ENCODE peak calls at places on chromosome 22, in five cellular contexts. G is CD8-positive, alpha-beta T cell; A is glutamatergic neuron; C is HL-60; I is GM12865. H is an unnamed sample.

GRCh38 chr22:37197451-37198289 is 9.6 kb upstream of the C1QTNF6 start:
- DNase-seq in G (no peak), C (no peak), A (peak), I (no peak), H (no peak)

GRCh38 chr22:48089601-48090331 is 1327.3 kb downstream of the TBC1D22A start:
- DNase-seq in C (no peak), A (no peak), I (no peak), G (no peak), H (no peak)

GRCh38 chr22:30830907-30831306 is 136.2 kb downstream of the OSBP2 start:
- DNase-seq in A (no peak), I (no peak), C (no peak), G (no peak), H (peak)

GRCh38 chr22:21942407-21942895 is 10.2 kb downstream of the PPM1F start:
- DNase-seq in A (no peak), C (no peak), G (no peak), I (peak), H (no peak)

GRCh38 chr22:20963201-20964052 is 3.6 kb upstream of the AIFM3 start:
- DNase-seq in C (no peak), G (no peak), A (peak), I (no peak), H (no peak)

GRCh38 chr22:40067639-40068038 is 72.9 kb downstream of the FAM83F start:
- DNase-seq in I (no peak), G (no peak), C (no peak), A (no peak), H (no peak)

GRCh38 chr22:41327124-41327523 is 25.8 kb downstream of the ZC3H7B start:
- DNase-seq in C (no peak), G (no peak), I (no peak), A (no peak), H (no peak)

GRCh38 chr22:23829845-23830372 is 8.9 kb downstream of the DERL3 start:
- DNase-seq in I (no peak), C (no peak), G (no peak), A (no peak), H (no peak)

GRCh38 chr22:40791241-40791640 is 27.9 kb downstream of the SLC25A17 start:
- DNase-seq in I (no peak), G (no peak), C (no peak), A (no peak), H (no peak)

GRCh38 chr22:36505998-36506635 is 723 bp downstream of the FOXRED2 start:
- DNase-seq in G (no peak), C (no peak), I (no peak), A (no peak), H (no peak)

GRCh38 chr22:36546932-36547331 is 18.0 kb upstream of the EIF3D start:
- DNase-seq in A (no peak), C (no peak), G (no peak), I (no peak), H (no peak)

GRCh38 chr22:20629401-20629800 is 122.0 kb downstream of the MED15 start:
- DNase-seq in C (no peak), G (no peak), I (no peak), A (no peak), H (no peak)

GRCh38 chr22:30234786-30235470 is 11.6 kb downstream of the LIF start:
- DNase-seq in I (no peak), C (no peak), A (no peak), G (no peak), H (no peak)

GRCh38 chr22:19119949-19120348 is 2.3 kb downstream of the DGCR2 start:
- DNase-seq in I (no peak), C (no peak), A (no peak), G (no peak), H (no peak)

GRCh38 chr22:16987822-16988221 is 20.2 kb downstream of the GAB4 start:
- DNase-seq in C (no peak), I (no peak), G (no peak), A (no peak), H (no peak)

GRCh38 chr22:37206841-37207821 is 5.1 kb downstream of the SSTR3 start:
- DNase-seq in A (no peak), G (peak), I (no peak), C (no peak), H (no peak)

GRCh38 chr22:19799322-19800190 is 39.0 kb downstream of the TBX1 start:
- DNase-seq in C (no peak), G (no peak), I (no peak), A (peak), H (no peak)

GRCh38 chr22:40312050-40312449 is 34.2 kb upstream of the ADSL start:
- DNase-seq in A (peak), G (no peak), I (no peak), C (no peak), H (no peak)

GRCh38 chr22:20741634-20742581 is 32.0 kb upstream of the SERPIND1 start:
- DNase-seq in G (peak), A (peak), C (no peak), I (peak), H (peak)

GRCh38 chr22:44906248-44906936 is 103.4 kb downstream of the PHF21B start:
- DNase-seq in G (no peak), A (no peak), C (no peak), I (no peak), H (no peak)

GRCh38 chr22:38260760-38261477 is 11.9 kb downstream of the TMEM184B start:
- DNase-seq in A (no peak), C (no peak), I (no peak), G (no peak), H (no peak)
- TF ChIP-seq CTCF in A (no peak), C (no peak), I (peak), G (no peak), H (peak)

DNA sequence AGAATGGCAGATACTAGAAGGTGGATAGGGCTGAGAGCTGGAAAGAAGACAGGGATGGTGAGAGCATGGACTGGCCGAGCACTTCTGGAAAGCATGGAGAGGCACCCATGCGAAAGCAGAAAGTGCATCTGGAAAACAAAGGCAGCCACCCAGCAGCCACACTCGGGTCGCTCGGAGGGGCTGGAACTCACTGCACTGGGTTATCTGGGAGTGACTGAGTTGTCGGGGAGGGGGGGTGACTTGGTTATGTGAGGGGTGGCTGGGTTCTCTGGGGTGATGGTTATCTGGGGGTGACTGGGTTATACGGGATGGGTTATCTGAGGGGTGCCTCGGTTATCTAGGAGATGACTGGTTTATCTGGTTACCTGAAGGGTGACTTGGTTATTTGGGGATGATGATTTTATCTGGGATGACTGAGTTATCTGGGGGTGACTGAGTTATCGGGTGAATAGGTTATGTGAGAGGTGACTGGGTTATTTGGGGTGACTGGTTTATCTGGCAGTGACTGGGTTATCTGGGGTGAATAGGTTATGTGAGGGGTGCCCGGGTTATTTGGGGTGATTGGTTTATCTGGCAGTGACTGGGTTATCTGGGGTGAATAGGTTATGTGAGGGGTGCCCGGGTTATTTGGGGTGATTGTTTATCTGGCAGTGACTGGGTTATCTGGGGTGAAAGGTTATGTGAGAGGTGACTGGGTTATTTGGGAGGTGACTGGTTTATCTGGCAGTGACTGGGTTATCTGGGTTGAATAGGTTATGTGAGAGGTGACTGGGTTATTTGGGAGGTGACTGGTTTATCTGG is 2.6 kb upstream of the PANX2 start:
- DNase-seq in I (no peak), C (no peak), A (peak), G (no peak), H (no peak)
- TF ChIP-seq CTCF in I (no peak), C (no peak), A (no peak), G (no peak), H (no peak)

DNA sequence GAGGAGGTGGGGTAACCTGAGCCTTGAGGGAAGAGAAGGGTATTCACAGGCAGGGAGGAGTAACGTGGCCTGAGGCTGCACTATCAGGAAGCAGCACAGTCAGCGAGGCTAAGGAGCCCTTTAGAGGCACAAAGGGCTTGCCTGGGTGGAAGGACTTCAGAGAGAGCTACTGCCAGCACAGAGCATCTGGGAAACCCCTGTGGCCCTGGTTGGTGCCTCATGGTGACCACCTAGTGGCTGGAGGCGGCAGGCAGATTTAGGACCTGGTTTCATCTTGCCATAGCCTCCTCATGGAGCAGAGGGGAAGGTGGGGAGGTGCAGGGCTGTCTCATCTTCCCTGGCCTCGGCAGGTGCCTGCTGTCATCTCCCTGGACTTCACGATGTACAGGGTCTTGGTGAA is 64.5 kb downstream of the MPPED1 start:
- DNase-seq in G (no peak), A (no peak), C (no peak), I (peak), H (no peak)
- TF ChIP-seq CTCF in G (no peak), A (no peak), C (no peak), I (no peak), H (peak)

DNA sequence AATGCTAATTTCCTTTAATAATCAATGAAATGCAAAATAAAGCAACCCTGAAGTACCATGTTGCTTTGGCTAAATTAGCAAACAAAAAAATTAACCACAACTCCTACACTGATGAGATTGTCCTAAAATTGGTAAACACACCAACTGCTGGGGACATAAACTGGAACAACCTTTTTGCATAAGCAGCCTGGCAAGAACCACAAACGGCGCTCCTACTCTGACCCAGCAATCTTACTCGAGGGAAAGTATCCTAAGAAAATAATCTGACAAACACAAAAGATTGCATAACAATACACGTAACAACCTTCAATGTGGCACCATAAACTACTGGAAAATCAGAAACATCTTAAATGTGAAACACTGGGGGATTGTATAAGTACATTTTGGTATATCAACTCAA is 189.8 kb upstream of the PITPNB start:
- DNase-seq in I (no peak), C (no peak), G (no peak), A (no peak), H (no peak)
- TF ChIP-seq CTCF in I (no peak), C (no peak), G (no peak), A (no peak), H (no peak)

DNA sequence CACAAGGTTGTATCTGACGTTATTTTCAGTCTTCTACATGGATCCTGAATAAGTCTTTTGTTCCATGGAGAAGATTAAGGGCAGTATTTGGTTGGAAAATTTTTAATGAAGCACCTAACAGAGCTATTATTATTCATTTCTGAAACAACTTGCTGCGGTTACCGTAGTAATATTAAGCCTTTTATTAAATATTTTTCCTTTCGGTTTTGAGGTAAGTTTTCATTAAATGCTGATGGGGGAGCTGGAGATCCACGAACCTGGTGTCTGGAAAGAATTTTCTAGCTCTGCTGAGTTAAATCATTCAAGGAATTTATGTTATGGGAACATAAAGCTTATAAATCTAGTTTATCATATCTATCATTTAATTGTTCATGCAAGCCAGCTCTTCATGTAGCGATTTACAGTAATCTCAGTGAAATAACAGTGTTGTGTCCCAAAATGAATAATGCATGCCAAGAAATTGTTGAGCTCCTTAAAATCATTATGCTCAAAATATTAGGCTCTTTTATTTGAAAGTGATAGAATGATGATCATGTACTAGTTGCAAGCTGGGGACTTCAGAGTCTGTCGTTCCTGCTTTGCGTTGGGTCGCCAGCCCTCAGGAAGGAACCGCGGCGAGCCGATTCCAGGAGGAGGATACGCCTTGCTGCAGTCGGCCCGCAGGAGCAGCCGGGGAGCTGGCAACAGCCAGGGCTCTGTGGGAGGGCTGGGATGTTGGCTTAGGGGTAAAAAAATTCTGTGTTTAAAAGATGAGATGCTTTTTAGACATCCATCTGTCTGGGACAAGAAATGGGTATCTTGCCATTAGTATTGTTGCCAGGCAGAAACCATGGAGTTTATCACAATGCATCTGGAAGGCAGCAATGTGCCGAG is 83.1 kb downstream of the TBC1D22A start:
- DNase-seq in A (no peak), C (no peak), G (peak), I (no peak), H (no peak)
- TF ChIP-seq CTCF in A (no peak), C (no peak), G (no peak), I (no peak), H (no peak)

DNA sequence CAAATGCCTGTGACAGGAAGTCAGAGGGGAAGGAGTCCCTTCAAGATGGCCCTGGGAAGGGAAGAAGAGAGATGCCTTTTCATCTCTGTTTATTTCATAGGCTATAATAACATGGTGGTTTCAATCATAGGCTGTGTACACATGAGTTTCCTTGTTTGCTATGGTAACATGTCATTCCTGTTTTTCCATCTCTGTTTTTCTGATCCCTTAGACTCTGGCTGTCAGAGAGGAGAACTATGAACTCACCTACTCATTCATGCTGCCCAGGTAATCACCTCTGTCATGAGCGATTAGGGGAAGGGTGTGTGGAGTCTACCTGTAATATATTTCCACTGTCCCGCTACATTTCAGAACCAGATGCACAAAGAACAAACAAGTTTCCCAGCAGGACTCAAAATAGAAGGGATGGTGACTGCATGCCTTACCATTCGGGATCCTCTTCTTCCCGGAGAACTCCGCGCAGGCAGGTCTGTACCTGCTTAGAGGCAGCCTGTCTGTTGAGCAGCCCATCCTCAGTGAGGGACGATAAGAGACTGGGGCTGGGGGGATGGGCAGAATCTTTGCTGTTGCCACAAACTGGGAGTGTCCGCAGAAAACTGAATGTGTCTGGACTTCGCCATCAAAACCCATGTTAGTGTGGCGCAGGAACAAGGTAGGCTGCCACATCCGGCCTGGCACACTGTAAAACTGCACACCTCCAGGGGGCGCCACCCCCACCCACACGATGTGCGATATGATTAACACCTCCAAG is 7.1 kb upstream of the PEX26 start:
- DNase-seq in I (no peak), G (no peak), A (no peak), C (no peak), H (no peak)
- TF ChIP-seq CTCF in I (peak), G (no peak), A (no peak), C (no peak), H (peak)

GRCh38 chr22:43885786-43886185 is 6.0 kb downstream of the PNPLA5 start:
- DNase-seq in I (no peak), G (no peak), C (no peak), A (no peak), H (no peak)

GRCh38 chr22:43884600-43885318 is 7.1 kb downstream of the PNPLA5 start:
- DNase-seq in G (peak), I (peak), A (peak), C (peak), H (peak)

GRCh38 chr22:43886231-43886630 is 5.6 kb downstream of the PNPLA5 start:
- DNase-seq in I (no peak), G (no peak), C (no peak), A (no peak), H (no peak)

GRCh38 chr22:43883719-43884415 is 7.9 kb downstream of the PNPLA5 start:
- DNase-seq in C (no peak), G (no peak), I (no peak), A (no peak), H (no peak)

DNA sequence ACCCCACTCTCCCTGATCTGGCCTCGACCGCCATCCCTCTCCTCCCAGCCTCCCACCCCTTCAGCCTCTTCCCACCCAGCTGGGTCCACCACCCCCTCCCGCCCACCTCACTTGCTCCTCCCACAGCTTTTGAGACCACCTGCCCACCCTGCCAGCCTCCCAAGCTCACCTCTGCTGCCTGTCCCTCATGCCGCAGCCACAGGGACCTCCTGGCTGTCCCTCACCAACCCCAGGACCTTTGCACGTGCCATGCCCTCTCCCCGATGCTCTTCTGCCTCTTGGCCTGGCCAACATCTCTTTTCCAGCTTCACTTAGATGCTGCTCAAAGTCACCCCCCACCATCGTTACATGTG is 6.5 kb downstream of the PNPLA5 start:
- DNase-seq in C (no peak), A (no peak), I (no peak), G (no peak), H (no peak)
- TF ChIP-seq CTCF in C (no peak), A (peak), I (no peak), G (no peak), H (no peak)

GRCh38 chr22:25110846-25111578 is 88.6 kb upstream of the CRYBB3 start:
- DNase-seq in I (peak), C (peak), A (peak), G (peak), H (peak)
- TF ChIP-seq CTCF in I (peak), C (peak), A (peak), G (peak), H (peak)

DNA sequence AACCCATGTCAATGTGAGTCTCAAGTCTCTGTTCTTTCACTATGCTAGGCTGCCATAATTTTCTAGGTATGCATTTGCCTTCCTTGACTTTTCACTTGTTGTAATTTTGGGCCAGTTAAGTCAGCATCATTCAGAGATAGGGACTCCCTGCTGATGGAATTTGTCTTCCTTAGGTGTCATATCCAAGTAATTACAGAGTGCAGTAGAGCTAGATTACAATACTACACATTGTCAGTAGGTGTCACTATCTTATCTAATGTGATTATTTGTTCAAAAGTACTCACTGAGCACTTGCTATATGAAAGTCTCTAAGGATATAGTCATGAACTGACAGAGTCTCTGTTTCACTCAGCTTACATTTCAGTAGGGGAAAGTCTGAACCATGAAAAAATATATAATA is 25.0 kb upstream of the SYN3 start:
- DNase-seq in A (no peak), C (no peak), I (peak), G (no peak), H (peak)
- TF ChIP-seq CTCF in A (no peak), C (no peak), I (peak), G (no peak), H (peak)